ENCODE peak calls at places on chromosomes 6 and 20, in ten cellular contexts. U, F, Y, M, O, N, K, A, R and L are unnamed samples.

GRCh38 chr6:159109391-159109790 is 59.8 kb upstream of the FNDC1 start:
- DNase-seq in O (no peak), F (no peak), U (no peak), Y (no peak), A (no peak), K (no peak), R (no peak), M (no peak), N (no peak), L (no peak)

GRCh38 chr6:124984668-124985338 is 22.6 kb downstream of the RNF217 start:
- DNase-seq in O (no peak), A (no peak), U (no peak), R (peak; percentile 70), M (no peak), Y (no peak), F (no peak), N (no peak), K (no peak), L (no peak)

GRCh38 chr6:48615041-48615440 is 504.0 kb upstream of the PTCHD4 start:
- DNase-seq in U (peak; percentile 25), R (peak; percentile 55), M (no peak), A (no peak), F (no peak), K (no peak), O (no peak), Y (no peak), N (no peak), L (no peak)

GRCh38 chr20:46767127-46767761 is 57.8 kb downstream of the SLC2A10 start:
- DNase-seq in U (no peak), A (no peak), N (no peak), R (peak; percentile 75), K (no peak), F (peak; percentile 40), O (no peak), M (no peak), Y (peak; percentile 61), L (no peak)

GRCh38 chr6:75620387-75621304 is 19.0 kb downstream of the SENP6 start:
- DNase-seq in K (no peak), U (no peak), F (no peak), R (no peak), M (no peak), Y (no peak), N (no peak), A (no peak), O (no peak), L (no peak)

GRCh38 chr20:58483470-58483869 is 31.7 kb downstream of the APCDD1L start:
- DNase-seq in M (no peak), U (no peak), A (no peak), F (no peak), Y (no peak), N (no peak), K (no peak), R (no peak), O (no peak), L (no peak)

GRCh38 chr20:45183084-45183483 is 8.4 kb downstream of the PI3 start:
- DNase-seq in A (no peak), Y (no peak), U (no peak), R (peak; percentile 16), O (no peak), N (no peak), K (no peak), M (no peak), F (no peak), L (no peak)

GRCh38 chr6:7146079-7146828 is 38.5 kb downstream of the RREB1 start:
- DNase-seq in R (peak; percentile 60), U (no peak), O (peak; percentile 50), F (peak; percentile 42), A (no peak), Y (no peak), K (no peak), N (no peak), M (no peak), L (peak; percentile 51)

GRCh38 chr6:108210557-108210956 is 44.7 kb downstream of the NR2E1 start:
- DNase-seq in Y (no peak), K (no peak), N (no peak), A (no peak), R (no peak), F (no peak), O (no peak), U (no peak), M (no peak), L (no peak)

GRCh38 chr6:49915035-49915434 is 48.7 kb upstream of the CRISP1 start:
- DNase-seq in A (no peak), K (no peak), N (no peak), U (no peak), F (peak; percentile 25), R (no peak), Y (peak; percentile 45), M (no peak), O (no peak), L (peak; percentile 43)

GRCh38 chr20:47487175-47487917 is 14.3 kb upstream of the NCOA3 start:
- DNase-seq in U (no peak), R (peak; percentile 19), M (peak; percentile 36), A (no peak), N (peak; percentile 47), F (no peak), Y (no peak), K (peak; percentile 50), O (peak; percentile 55), L (no peak)

GRCh38 chr6:104575536-104575935 is 284.2 kb downstream of the HACE1 start:
- DNase-seq in K (no peak), M (no peak), R (no peak), O (no peak), F (no peak), N (no peak), A (no peak), U (no peak), Y (no peak), L (no peak)

GRCh38 chr6:17879224-17879623 is 108.2 kb downstream of the KIF13A start:
- DNase-seq in K (no peak), M (no peak), F (no peak), U (no peak), Y (no peak), A (no peak), N (no peak), O (no peak), R (no peak), L (no peak)